ENCODE peak calls at places on chromosomes 12 and 14, in five cellular contexts. One of them, this sample, is unnamed.

GRCh38 chr12:95790025-95790911 is at the start of gene NTN4:
- DNase-seq in cardiac muscle cell: peak
- DNase-seq in fibroblast of lung: peak
- DNase-seq in heart left ventricle: peak
- DNase-seq in testis: peak
- DNase-seq in this sample: no peak

GRCh38 chr12:113980537-113981337 is 14.6 kb upstream of the RBM19 start:
- DNase-seq in cardiac muscle cell: peak
- DNase-seq in fibroblast of lung: peak
- DNase-seq in heart left ventricle: no peak
- DNase-seq in testis: peak
- DNase-seq in this sample: peak

GRCh38 chr14:68977137-68977740 is 1.9 kb downstream of the ACTN1 start:
- DNase-seq in cardiac muscle cell: peak
- DNase-seq in fibroblast of lung: no peak
- DNase-seq in heart left ventricle: no peak
- DNase-seq in testis: no peak
- DNase-seq in this sample: no peak

GRCh38 chr12:109113661-109114321 is 2.6 kb upstream of the ACACB start:
- DNase-seq in cardiac muscle cell: no peak
- DNase-seq in fibroblast of lung: no peak
- DNase-seq in heart left ventricle: no peak
- DNase-seq in testis: no peak
- DNase-seq in this sample: peak

GRCh38 chr14:85625925-85626585 is 96.1 kb downstream of the FLRT2 start:
- DNase-seq in cardiac muscle cell: no peak
- DNase-seq in fibroblast of lung: peak
- DNase-seq in heart left ventricle: no peak
- DNase-seq in testis: no peak
- DNase-seq in this sample: no peak

GRCh38 chr14:99531221-99532096 is 50.2 kb downstream of the CCNK start:
- DNase-seq in cardiac muscle cell: no peak
- DNase-seq in fibroblast of lung: peak
- DNase-seq in heart left ventricle: no peak
- DNase-seq in testis: no peak
- DNase-seq in this sample: peak

GRCh38 chr12:79988368-79988767 is 53.5 kb upstream of the PPP1R12A start:
- DNase-seq in cardiac muscle cell: no peak
- DNase-seq in fibroblast of lung: peak
- DNase-seq in heart left ventricle: no peak
- DNase-seq in testis: no peak
- DNase-seq in this sample: peak

GRCh38 chr12:104603545-104603973 is 146.8 kb downstream of the CHST11 start:
- DNase-seq in cardiac muscle cell: no peak
- DNase-seq in fibroblast of lung: peak
- DNase-seq in heart left ventricle: no peak
- DNase-seq in testis: no peak
- DNase-seq in this sample: no peak

GRCh38 chr12:32893008-32893407 is 3.6 kb downstream of the PKP2 start:
- DNase-seq in cardiac muscle cell: peak
- DNase-seq in fibroblast of lung: no peak
- DNase-seq in heart left ventricle: no peak
- DNase-seq in testis: no peak
- DNase-seq in this sample: no peak

GRCh38 chr12:92025462-92026207 is 120.0 kb downstream of the BTG1 start:
- DNase-seq in cardiac muscle cell: no peak
- DNase-seq in fibroblast of lung: no peak
- DNase-seq in heart left ventricle: no peak
- DNase-seq in testis: no peak
- DNase-seq in this sample: no peak

GRCh38 chr14:77375164-77375950 is 1.5 kb downstream of the TMED8 start:
- DNase-seq in cardiac muscle cell: no peak
- DNase-seq in fibroblast of lung: no peak
- DNase-seq in heart left ventricle: no peak
- DNase-seq in testis: no peak
- DNase-seq in this sample: no peak

GRCh38 chr14:104304451-104305351 is 166.3 kb downstream of the KIF26A start:
- DNase-seq in cardiac muscle cell: no peak
- DNase-seq in fibroblast of lung: no peak
- DNase-seq in heart left ventricle: no peak
- DNase-seq in testis: no peak
- DNase-seq in this sample: no peak

GRCh38 chr12:79690156-79690605 is 583 bp downstream of the PAWR start:
- DNase-seq in cardiac muscle cell: peak
- DNase-seq in fibroblast of lung: no peak
- DNase-seq in heart left ventricle: peak
- DNase-seq in testis: no peak
- DNase-seq in this sample: no peak

GRCh38 chr14:54572316-54572715 is 5.4 kb downstream of the SAMD4A start:
- DNase-seq in cardiac muscle cell: peak
- DNase-seq in fibroblast of lung: no peak
- DNase-seq in heart left ventricle: no peak
- DNase-seq in testis: peak
- DNase-seq in this sample: peak
- TF ChIP-seq CTCF in cardiac muscle cell: peak
- TF ChIP-seq CTCF in fibroblast of lung: peak
- TF ChIP-seq CTCF in heart left ventricle: peak
- TF ChIP-seq CTCF in testis: no peak
- TF ChIP-seq CTCF in this sample: peak

GRCh38 chr14:61176686-61177085 is 104.5 kb downstream of the TMEM30B start:
- DNase-seq in cardiac muscle cell: no peak
- DNase-seq in fibroblast of lung: peak
- DNase-seq in heart left ventricle: no peak
- DNase-seq in testis: no peak
- DNase-seq in this sample: peak

GRCh38 chr14:61178226-61179060 is 102.7 kb downstream of the TMEM30B start:
- DNase-seq in cardiac muscle cell: no peak
- DNase-seq in fibroblast of lung: peak
- DNase-seq in heart left ventricle: no peak
- DNase-seq in testis: no peak
- DNase-seq in this sample: peak

GRCh38 chr14:61171687-61172086 is 109.5 kb downstream of the TMEM30B start:
- DNase-seq in cardiac muscle cell: no peak
- DNase-seq in fibroblast of lung: peak
- DNase-seq in heart left ventricle: no peak
- DNase-seq in testis: no peak
- DNase-seq in this sample: no peak

GRCh38 chr14:61177279-61178225 is 103.6 kb downstream of the TMEM30B start:
- DNase-seq in cardiac muscle cell: no peak
- DNase-seq in fibroblast of lung: peak
- DNase-seq in heart left ventricle: no peak
- DNase-seq in testis: no peak
- DNase-seq in this sample: no peak

DNA sequence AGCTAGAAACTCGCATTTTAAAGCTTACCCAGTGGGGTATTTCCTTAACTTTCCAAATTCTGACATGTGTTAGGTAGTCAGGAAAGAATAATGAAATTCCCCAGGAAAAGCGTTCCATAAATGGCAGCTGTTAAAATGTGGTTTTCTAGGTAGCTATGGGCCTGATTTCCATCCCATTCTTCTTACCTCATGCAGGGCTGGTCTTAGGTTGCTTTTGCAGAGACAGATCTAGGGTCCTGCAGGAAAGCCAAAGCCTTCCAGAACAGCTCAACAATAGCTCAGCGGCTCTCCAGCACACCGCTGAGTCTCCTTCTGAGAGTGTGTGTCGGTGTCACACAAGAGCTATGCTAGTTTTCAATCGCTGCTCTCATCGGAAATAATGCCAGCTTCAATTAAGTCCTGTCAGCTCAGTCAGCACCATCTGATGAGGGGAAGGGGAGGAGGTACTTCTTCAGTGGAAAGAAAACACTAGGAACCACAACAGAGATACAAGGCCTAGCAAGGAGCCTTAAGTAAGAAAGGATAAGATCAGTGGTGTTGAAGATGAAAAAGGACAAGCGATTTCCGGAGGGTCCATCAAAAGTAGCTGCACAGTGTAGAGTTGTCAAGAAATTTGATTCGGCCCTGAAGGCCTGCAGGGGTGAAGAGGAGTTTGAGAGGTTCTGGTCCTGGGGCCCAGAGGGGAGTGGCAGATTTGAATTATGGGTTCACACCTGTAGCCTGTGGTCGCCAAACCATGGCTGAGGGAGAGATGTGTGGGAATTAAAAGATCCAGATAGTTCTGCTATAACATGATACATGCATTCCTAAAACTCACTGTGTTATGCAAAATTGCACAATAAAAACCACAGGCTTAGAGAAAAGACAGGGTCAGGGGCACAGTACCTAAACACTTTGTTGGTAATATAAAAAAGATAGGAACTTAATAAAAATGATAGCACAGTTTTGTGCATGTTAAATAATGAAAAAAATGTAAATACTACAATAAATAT is 106.4 kb downstream of the TMEM30B start:
- DNase-seq in cardiac muscle cell: no peak
- DNase-seq in fibroblast of lung: peak
- DNase-seq in heart left ventricle: no peak
- DNase-seq in testis: no peak
- DNase-seq in this sample: peak
- H3K4me3 ChIP-seq in cardiac muscle cell: no peak
- H3K4me3 ChIP-seq in fibroblast of lung: no peak
- H3K4me3 ChIP-seq in heart left ventricle: no peak
- H3K4me3 ChIP-seq in testis: no peak
- H3K4me3 ChIP-seq in this sample: no peak

GRCh38 chr14:79587194-79587593 is 624.1 kb downstream of the DIO2 start:
- DNase-seq in cardiac muscle cell: no peak
- DNase-seq in fibroblast of lung: peak
- DNase-seq in heart left ventricle: no peak
- DNase-seq in testis: no peak
- DNase-seq in this sample: peak

GRCh38 chr14:79585845-79586244 is 625.5 kb downstream of the DIO2 start:
- DNase-seq in cardiac muscle cell: no peak
- DNase-seq in fibroblast of lung: peak
- DNase-seq in heart left ventricle: no peak
- DNase-seq in testis: no peak
- DNase-seq in this sample: peak

GRCh38 chr14:79583738-79584405 is 627.4 kb downstream of the DIO2 start:
- DNase-seq in cardiac muscle cell: no peak
- DNase-seq in fibroblast of lung: peak
- DNase-seq in heart left ventricle: no peak
- DNase-seq in testis: no peak
- DNase-seq in this sample: peak

GRCh38 chr14:79586401-79586800 is 624.9 kb downstream of the DIO2 start:
- DNase-seq in cardiac muscle cell: no peak
- DNase-seq in fibroblast of lung: no peak
- DNase-seq in heart left ventricle: no peak
- DNase-seq in testis: no peak
- DNase-seq in this sample: no peak

GRCh38 chr14:79584679-79585078 is 626.6 kb downstream of the DIO2 start:
- DNase-seq in cardiac muscle cell: peak
- DNase-seq in fibroblast of lung: peak
- DNase-seq in heart left ventricle: no peak
- DNase-seq in testis: no peak
- DNase-seq in this sample: peak
- TF ChIP-seq CTCF in cardiac muscle cell: peak
- TF ChIP-seq CTCF in fibroblast of lung: peak
- TF ChIP-seq CTCF in heart left ventricle: no peak
- TF ChIP-seq CTCF in testis: no peak
- TF ChIP-seq CTCF in this sample: peak

GRCh38 chr12:131930510-131930909 is 1.4 kb downstream of the PUS1 start:
- DNase-seq in cardiac muscle cell: no peak
- DNase-seq in fibroblast of lung: no peak
- DNase-seq in heart left ventricle: no peak
- DNase-seq in testis: no peak
- DNase-seq in this sample: no peak
- H3K4me3 ChIP-seq in cardiac muscle cell: peak
- H3K4me3 ChIP-seq in fibroblast of lung: peak
- H3K4me3 ChIP-seq in heart left ventricle: no peak
- H3K4me3 ChIP-seq in testis: peak
- H3K4me3 ChIP-seq in this sample: peak

This sample was measured in fibroblast of pulmonary artery.